ENCODE peak calls at places on chromosomes 12 and 14, in eight cellular contexts. L is activated CD4-positive, CD25-positive, alpha-beta regulatory T cell; S is SHP77; T is cardiac fibroblast; H is CD8-positive, alpha-beta T cell; E is endothelial cell; C is A172; Y is neuronal stem cell. O is an unnamed sample.
A peak's percentile ranks its signal among the peaks of the same experiment; 100 is the strongest.

GRCh38 chr14:31990183-31990862 is 86.8 kb upstream of the ARHGAP5 start:
- DNase-seq in L (no peak), S (no peak), T (no peak), H (no peak), E (no peak), C (no peak), Y (no peak), O (no peak)

GRCh38 chr12:129681151-129681550 is 222.7 kb downstream of the TMEM132D start:
- DNase-seq in L (no peak), S (no peak), T (no peak), H (no peak), E (no peak), C (no peak), Y (no peak), O (no peak)

GRCh38 chr14:91375748-91376452 is 41.7 kb downstream of the CCDC88C start:
- DNase-seq in L (no peak), S (no peak), T (no peak), H (no peak), E (no peak), C (no peak), Y (no peak), O (no peak)

GRCh38 chr12:52205584-52206308 is 13.9 kb upstream of the KRT80 start:
- DNase-seq in L (no peak), S (no peak), T (no peak), H (no peak), E (no peak), C (no peak), Y (no peak), O (no peak)

GRCh38 chr14:44795725-44796124 is 166.0 kb downstream of the KLHL28 start:
- DNase-seq in L (no peak), S (no peak), T (no peak), H (no peak), E (no peak), C (no peak), Y (no peak), O (no peak)

GRCh38 chr12:54463484-54463883 is 9.9 kb downstream of the GTSF1 start:
- DNase-seq in L (no peak), S (no peak), T (no peak), H (no peak), E (no peak), C (no peak), Y (no peak), O (no peak)

GRCh38 chr12:106903241-106903950 is 52.3 kb upstream of the TMEM263 start:
- DNase-seq in L (peak; percentile 41), S (peak; percentile 62), T (peak; percentile 54), H (peak; percentile 61), E (peak; percentile 82), C (peak; percentile 46), Y (peak; percentile 54), O (peak; percentile 74)

GRCh38 chr14:76698631-76699030 is 62.6 kb upstream of the VASH1 start:
- DNase-seq in L (no peak), S (no peak), T (no peak), H (no peak), E (no peak), C (no peak), Y (no peak), O (no peak)

GRCh38 chr14:68924392-68925158 is 54.5 kb downstream of the ACTN1 start:
- DNase-seq in L (no peak), S (no peak), T (no peak), H (no peak), E (no peak), C (no peak), Y (no peak), O (no peak)

GRCh38 chr12:3197131-3197818 is 120.1 kb downstream of the TSPAN9 start:
- DNase-seq in L (no peak), S (no peak), T (no peak), H (no peak), E (no peak), C (no peak), Y (no peak), O (no peak)

GRCh38 chr12:132393991-132394949 is 64.9 kb upstream of the GALNT9 start:
- DNase-seq in L (peak; percentile 18), S (no peak), T (peak; percentile 15), H (no peak), E (no peak), C (peak; percentile 70), Y (no peak), O (no peak)

GRCh38 chr14:65228436-65228835 is 126.1 kb upstream of the MAX start:
- DNase-seq in L (no peak), S (no peak), T (no peak), H (no peak), E (no peak), C (no peak), Y (no peak), O (no peak)

GRCh38 chr12:54419088-54419887 is at the start of gene ITGA5:
- DNase-seq in L (no peak), S (no peak), T (peak; percentile 79), H (no peak), E (peak; percentile 54), C (peak; percentile 67), Y (peak; percentile 48), O (no peak)

GRCh38 chr14:105071326-105071725 is 6.1 kb upstream of the GPR132 start:
- DNase-seq in L (no peak), S (no peak), T (no peak), H (no peak), E (no peak), C (no peak), Y (no peak), O (no peak)

GRCh38 chr14:42715316-42715715 is 1108.6 kb downstream of the LRFN5 start:
- DNase-seq in L (no peak), S (no peak), T (peak; percentile 71), H (no peak), E (no peak), C (peak; percentile 29), Y (no peak), O (no peak)

GRCh38 chr12:113049976-113050742 is 6.4 kb upstream of the DTX1 start:
- DNase-seq in L (no peak), S (peak; percentile 56), T (peak; percentile 8), H (no peak), E (peak; percentile 49), C (no peak), Y (no peak), O (no peak)

GRCh38 chr12:22083167-22083566 is 37.1 kb downstream of the CMAS start:
- DNase-seq in L (no peak), S (no peak), T (peak; percentile 56), H (no peak), E (no peak), C (peak; percentile 15), Y (no peak), O (no peak)

GRCh38 chr12:26017484-26018211 is 59.2 kb downstream of the RASSF8 start:
- DNase-seq in L (no peak), S (peak; percentile 39), T (peak; percentile 64), H (no peak), E (peak; percentile 52), C (peak; percentile 40), Y (peak; percentile 60), O (no peak)

GRCh38 chr14:39266871-39267591 is 33.3 kb downstream of the MIA2 start:
- DNase-seq in L (peak; percentile 50), S (peak; percentile 73), T (peak; percentile 86), H (peak; percentile 69), E (peak; percentile 77), C (peak; percentile 49), Y (peak; percentile 73), O (peak; percentile 74)

GRCh38 chr14:100142073-100143040 is 17.1 kb downstream of the DEGS2 start:
- DNase-seq in L (no peak), S (no peak), T (peak; percentile 4), H (no peak), E (peak; percentile 45), C (no peak), Y (no peak), O (no peak)

GRCh38 chr12:104456950-104457745 is 400 bp downstream of the CHST11 start:
- DNase-seq in L (no peak), S (peak; percentile 60), T (peak; percentile 84), H (peak; percentile 46), E (peak; percentile 51), C (peak; percentile 62), Y (peak; percentile 67), O (no peak)

GRCh38 chr12:88237954-88238353 is 95.8 kb downstream of the TMTC3 start:
- DNase-seq in L (no peak), S (no peak), T (peak; percentile 82), H (no peak), E (no peak), C (peak; percentile 65), Y (no peak), O (no peak)

GRCh38 chr12:105740337-105740736 is 398.4 kb downstream of the NUAK1 start:
- DNase-seq in L (no peak), S (no peak), T (no peak), H (no peak), E (no peak), C (no peak), Y (peak; percentile 42), O (no peak)

GRCh38 chr14:49766839-49767238 is 1.1 kb upstream of the KLHDC2 start:
- DNase-seq in L (no peak), S (no peak), T (no peak), H (no peak), E (no peak), C (no peak), Y (peak; percentile 5), O (no peak)

GRCh38 chr12:107349839-107350238 is 256.5 kb upstream of the CRY1 start:
- DNase-seq in L (no peak), S (no peak), T (no peak), H (no peak), E (no peak), C (no peak), Y (no peak), O (no peak)

O was measured in NCI-H774.